ENCODE peak calls at places on chromosomes 3 and 15, in nine cellular contexts. I is GM23248, U is Panc1, E is Peyer's patch, S is BE2C, L is HCT116, R is esophagus muscularis mucosa, A is pancreas, P is mammary epithelial cell. W is an unnamed sample.

GRCh38 chr3:87175662-87176230 is 51.4 kb upstream of the CHMP2B start:
- DNase-seq in E (no peak), L (no peak), S (no peak), R (no peak), A (no peak), U (no peak), I (peak; percentile 49), P (no peak), W (no peak)

GRCh38 chr3:170483485-170484262 is 65.0 kb downstream of the CLDN11 start:
- DNase-seq in A (no peak), S (no peak), U (no peak), E (no peak), P (no peak), L (no peak), I (peak; percentile 47), R (no peak), W (no peak)

GRCh38 chr3:14650193-14650592 is 1.4 kb upstream of the CCDC174 start:
- DNase-seq in S (no peak), R (no peak), L (no peak), I (no peak), U (no peak), E (no peak), P (no peak), A (no peak), W (no peak)

GRCh38 chr3:146577662-146578061 is 27.5 kb downstream of the PLSCR5 start:
- DNase-seq in L (peak; percentile 47), E (peak; percentile 55), I (peak; percentile 70), S (no peak), P (peak; percentile 40), A (no peak), R (no peak), U (no peak), W (peak; percentile 19)

GRCh38 chr3:27861047-27862036 is 139.2 kb upstream of the EOMES start:
- DNase-seq in P (no peak), A (no peak), I (no peak), L (no peak), E (no peak), U (no peak), S (no peak), R (no peak), W (peak; percentile 53)

GRCh38 chr3:42263354-42264346 is 2.3 kb downstream of the CCK start:
- DNase-seq in E (no peak), R (no peak), S (no peak), A (peak; percentile 43), U (no peak), P (no peak), I (peak; percentile 51), L (peak; percentile 18), W (no peak)

GRCh38 chr3:55565516-55565915 is 78.4 kb upstream of the WNT5A start:
- DNase-seq in S (no peak), P (no peak), R (no peak), I (no peak), E (no peak), A (no peak), U (no peak), L (no peak), W (no peak)

GRCh38 chr15:25830844-25831443 is 32.2 kb downstream of the ATP10A start:
- DNase-seq in A (no peak), E (no peak), R (no peak), S (no peak), P (no peak), U (no peak), I (peak; percentile 98), L (no peak), W (no peak)

GRCh38 chr3:30007668-30008067 is 598.7 kb upstream of the TGFBR2 start:
- DNase-seq in A (no peak), L (no peak), P (peak; percentile 4), E (no peak), R (no peak), I (peak; percentile 20), U (no peak), S (no peak), W (no peak)

GRCh38 chr3:150635076-150635475 is 32.0 kb downstream of the SELENOT start:
- DNase-seq in E (no peak), R (no peak), U (no peak), P (no peak), I (no peak), A (no peak), L (no peak), S (no peak), W (no peak)

GRCh38 chr3:150639262-150639661 is 36.1 kb downstream of the SELENOT start:
- DNase-seq in U (no peak), R (no peak), S (no peak), E (no peak), P (peak; percentile 3), L (no peak), A (no peak), I (peak; percentile 21), W (no peak)

GRCh38 chr3:150635526-150635925 is 32.4 kb downstream of the SELENOT start:
- DNase-seq in S (no peak), L (no peak), I (no peak), E (no peak), P (no peak), A (no peak), R (no peak), U (no peak), W (no peak)

GRCh38 chr3:150640256-150640655 is 37.1 kb downstream of the SELENOT start:
- DNase-seq in I (no peak), U (no peak), E (no peak), P (no peak), L (no peak), A (no peak), S (no peak), R (no peak), W (no peak)

DNA sequence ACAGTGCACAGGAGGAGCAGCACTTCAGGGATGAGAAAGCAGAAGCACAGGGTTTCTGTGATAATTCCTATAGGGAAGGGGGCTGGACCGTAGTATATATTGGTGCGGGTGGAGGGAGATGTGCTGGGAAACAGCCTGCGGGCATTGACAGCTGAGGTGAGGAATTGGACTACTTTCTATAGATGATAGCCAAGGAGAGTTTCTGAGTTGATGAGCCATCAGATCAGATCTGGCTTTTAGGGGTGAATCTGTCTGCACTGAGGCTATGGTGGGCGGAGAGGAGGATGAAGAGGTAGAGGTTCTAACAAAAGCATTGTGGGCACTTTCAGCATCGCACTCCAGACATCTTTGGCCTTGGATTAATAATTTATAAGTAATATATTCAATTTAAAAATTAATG is 33.1 kb downstream of the SELENOT start:
- DNase-seq in S (no peak), E (no peak), P (no peak), U (no peak), L (no peak), A (no peak), I (no peak), R (no peak), W (no peak)
- H3K4me3 ChIP-seq in S (no peak overlapping the region), E (no peak overlapping the region), P (no peak overlapping the region), U (no peak overlapping the region), L (no peak overlapping the region), A (no peak overlapping the region), I (no peak overlapping the region), R (no peak overlapping the region), W (no peak overlapping the region)

GRCh38 chr15:51833782-51834181 is 4.3 kb downstream of the TMOD3 start:
- DNase-seq in S (no peak), L (no peak), P (no peak), E (no peak), R (no peak), A (no peak), U (no peak), I (no peak), W (no peak)
- H3K4me1 ChIP-seq in S (no peaks in the 10 kb centered on the region), L (peaks cover 50% of the 10 kb centered on the region), P (peaks cover 37% of the 10 kb centered on the region), E (no peaks in the 10 kb centered on the region), R (peaks cover 39% of the 10 kb centered on the region), A (peaks cover 8% of the 10 kb centered on the region), U (peaks cover 35% of the 10 kb centered on the region), I (peaks cover 39% of the 10 kb centered on the region), W (peaks cover 34% of the 10 kb centered on the region)

DNA sequence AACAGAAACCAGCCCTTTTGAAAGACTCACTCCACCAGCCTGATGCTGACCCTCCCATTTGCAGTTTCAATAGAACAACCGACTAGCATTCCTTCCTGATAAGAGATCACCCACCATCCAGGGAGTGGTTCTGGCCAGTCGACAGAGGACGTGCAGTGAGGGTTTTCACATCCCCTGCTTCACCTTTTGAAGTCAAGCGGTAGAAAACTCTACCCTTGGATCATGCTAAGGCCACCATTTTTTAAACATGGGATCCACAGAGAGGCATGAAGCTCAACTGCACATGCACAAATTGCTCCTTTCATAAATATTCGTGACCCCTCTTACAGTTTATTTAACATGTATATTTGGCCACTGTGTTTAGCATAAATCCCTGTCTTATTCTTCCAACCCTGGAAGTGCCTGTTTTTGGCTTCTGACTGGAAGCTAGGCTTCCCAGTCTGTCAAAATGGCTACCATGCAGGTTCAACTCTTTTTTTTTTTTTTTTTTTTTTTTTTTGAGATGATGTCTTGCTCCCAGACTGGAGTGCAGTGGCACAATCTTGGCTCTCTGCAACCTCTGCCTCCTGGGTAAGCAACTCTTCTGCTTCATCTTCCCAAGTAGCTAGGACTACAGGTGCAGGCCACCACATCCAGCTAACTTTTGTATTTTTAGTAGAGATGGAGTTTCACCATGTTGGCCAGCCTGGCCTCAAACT is 1.0 kb upstream of the THUMPD3 start:
- DNase-seq in P (no peak), E (no peak), R (no peak), L (no peak), U (no peak), A (no peak), I (no peak), S (no peak), W (no peak)
- H3K4me3 ChIP-seq in P (peak overlapping the region; percentile 70), E (no peak overlapping the region), R (peak overlapping the region; percentile 78), L (peak overlapping the region; percentile 83), U (peak overlapping the region; percentile 75), A (no peak overlapping the region), I (peak overlapping the region; percentile 78), S (no peak overlapping the region), W (no peak overlapping the region)

DNA sequence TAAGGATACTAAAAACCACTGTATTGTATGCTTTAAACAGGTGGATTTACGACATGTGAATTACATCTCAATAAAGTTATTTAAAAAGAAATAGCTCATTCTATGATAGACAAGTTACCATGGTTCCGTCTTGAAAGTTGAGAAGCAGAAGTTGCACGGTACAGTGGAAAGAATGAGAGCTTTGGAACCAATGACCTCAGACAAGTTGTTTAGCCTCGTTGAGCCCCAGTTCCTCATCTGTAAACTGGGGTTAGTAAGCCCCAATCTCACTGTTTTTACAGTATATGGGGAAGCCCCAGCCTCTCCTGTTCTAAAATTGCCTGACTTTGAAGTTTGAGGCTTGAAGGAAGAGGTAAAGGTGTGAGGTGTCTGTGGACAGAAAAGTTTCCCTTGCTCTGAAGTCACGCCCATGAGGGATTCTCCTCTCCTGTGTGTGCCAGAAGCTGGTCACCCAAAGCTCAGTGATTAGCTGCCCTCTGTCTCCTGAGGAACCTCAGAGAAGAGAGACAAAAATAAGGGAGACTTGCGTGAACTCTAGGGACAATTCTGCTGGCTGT is 10.0 kb downstream of the CRYGS start:
- DNase-seq in R (no peak), A (no peak), E (peak; percentile 65), L (no peak), P (no peak), U (no peak), S (no peak), I (no peak), W (no peak)
- H3K4me1 ChIP-seq in R (peaks cover 12% of the 10 kb centered on the region), A (no peaks in the 10 kb centered on the region), E (no peaks in the 10 kb centered on the region), L (no peaks in the 10 kb centered on the region), P (no peaks in the 10 kb centered on the region), U (no peaks in the 10 kb centered on the region), S (peaks cover 60% of the 10 kb centered on the region), I (peaks cover 8% of the 10 kb centered on the region), W (peaks cover 14% of the 10 kb centered on the region)

DNA sequence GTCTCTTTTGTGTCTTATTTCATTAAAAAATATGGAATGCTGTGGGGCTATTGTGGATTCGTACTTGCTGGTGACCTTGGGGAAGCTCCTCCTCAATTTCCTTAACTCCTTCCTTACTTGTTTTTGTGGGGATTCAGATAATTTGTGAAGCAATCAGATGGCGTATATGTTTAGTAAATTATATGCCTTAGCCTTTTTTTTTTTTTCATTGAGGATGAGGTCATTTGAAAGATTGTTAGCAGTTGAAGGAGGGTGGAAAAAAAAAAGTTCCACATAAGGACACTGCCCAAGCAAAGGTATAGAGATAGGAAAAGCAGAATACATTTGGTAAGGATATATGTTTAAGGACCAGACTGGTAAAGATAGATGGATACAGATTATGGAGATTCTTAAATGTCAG is 3.3 kb downstream of the RNF13 start:
- DNase-seq in A (no peak), I (no peak), L (no peak), U (no peak), R (no peak), S (no peak), E (no peak), P (no peak), W (no peak)
- H3K4me3 ChIP-seq in A (no peak overlapping the region), I (peak overlapping the region; percentile 36), L (no peak overlapping the region), U (no peak overlapping the region), R (no peak overlapping the region), S (no peak overlapping the region), E (no peak overlapping the region), P (no peak overlapping the region), W (no peak overlapping the region)

W was measured in naive thymus-derived CD4-positive, alpha-beta T cell.